ENCODE peak calls at places on chromosome 9, in nine cellular contexts. A, D, I, B, Q, C, N, S and M are unnamed samples.

GRCh38 chr9:109903515-109904138 is 123.6 kb downstream of the PALM2AKAP2 start:
- DNase-seq in A (peak; percentile 86), D (peak; percentile 61), I (no peak), B (peak; percentile 81), Q (peak; percentile 62), C (peak; percentile 83), N (no peak), S (peak; percentile 45), M (peak; percentile 18)

GRCh38 chr9:33660771-33661170 is 134.6 kb upstream of the PRSS3 start:
- DNase-seq in A (no peak), D (no peak), I (no peak), B (no peak), Q (no peak), C (no peak), N (no peak), S (no peak), M (no peak)

GRCh38 chr9:10274156-10274555 is 338.6 kb downstream of the PTPRD start:
- DNase-seq in A (no peak), D (no peak), I (no peak), B (no peak), Q (no peak), C (no peak), N (no peak), S (no peak), M (no peak)

GRCh38 chr9:69168709-69169217 is 5.3 kb upstream of the TJP2 start:
- DNase-seq in A (peak; percentile 84), D (no peak), I (no peak), B (no peak), Q (peak; percentile 65), C (peak; percentile 82), N (no peak), S (no peak), M (peak; percentile 10)

GRCh38 chr9:23820731-23821399 is 5.2 kb downstream of the ELAVL2 start:
- DNase-seq in A (no peak), D (no peak), I (peak; percentile 79), B (no peak), Q (no peak), C (no peak), N (no peak), S (no peak), M (no peak)

GRCh38 chr9:101393135-101393534 is 5.3 kb downstream of the MRPL50 start:
- DNase-seq in A (no peak), D (no peak), I (no peak), B (no peak), Q (no peak), C (no peak), N (no peak), S (no peak), M (no peak)

GRCh38 chr9:37144762-37145161 is 24.4 kb downstream of the ZCCHC7 start:
- DNase-seq in A (no peak), D (no peak), I (no peak), B (no peak), Q (peak; percentile 45), C (peak; percentile 38), N (no peak), S (no peak), M (no peak)

GRCh38 chr9:134491436-134491835 is 150.2 kb upstream of the COL5A1 start:
- DNase-seq in A (no peak), D (no peak), I (no peak), B (no peak), Q (no peak), C (no peak), N (peak; percentile 67), S (no peak), M (no peak)

GRCh38 chr9:15834541-15834940 is 281.7 kb downstream of the CCDC171 start:
- DNase-seq in A (no peak), D (no peak), I (no peak), B (no peak), Q (no peak), C (peak; percentile 29), N (no peak), S (no peak), M (no peak)

GRCh38 chr9:136219276-136219675 is 14.3 kb upstream of the LHX3 start:
- DNase-seq in A (no peak), D (no peak), I (peak; percentile 33), B (no peak), Q (no peak), C (peak; percentile 58), N (no peak), S (no peak), M (no peak)

GRCh38 chr9:15612962-15613361 is 60.1 kb downstream of the CCDC171 start:
- DNase-seq in A (no peak), D (no peak), I (no peak), B (no peak), Q (no peak), C (no peak), N (no peak), S (no peak), M (no peak)

GRCh38 chr9:87109851-87110250 is 162.5 kb upstream of the GAS1 start:
- DNase-seq in A (no peak), D (no peak), I (no peak), B (no peak), Q (no peak), C (peak; percentile 72), N (no peak), S (no peak), M (no peak)

GRCh38 chr9:132239999-132240859 is 78.4 kb downstream of the NTNG2 start:
- DNase-seq in A (peak; percentile 63), D (peak; percentile 48), I (no peak), B (no peak), Q (no peak), C (no peak), N (peak; percentile 72), S (no peak), M (no peak)

GRCh38 chr9:137310190-137311052 is 8.3 kb upstream of the NRARP start:
- DNase-seq in A (peak; percentile 69), D (peak; percentile 51), I (peak; percentile 57), B (no peak), Q (no peak), C (no peak), N (peak; percentile 69), S (no peak), M (no peak)

DNA sequence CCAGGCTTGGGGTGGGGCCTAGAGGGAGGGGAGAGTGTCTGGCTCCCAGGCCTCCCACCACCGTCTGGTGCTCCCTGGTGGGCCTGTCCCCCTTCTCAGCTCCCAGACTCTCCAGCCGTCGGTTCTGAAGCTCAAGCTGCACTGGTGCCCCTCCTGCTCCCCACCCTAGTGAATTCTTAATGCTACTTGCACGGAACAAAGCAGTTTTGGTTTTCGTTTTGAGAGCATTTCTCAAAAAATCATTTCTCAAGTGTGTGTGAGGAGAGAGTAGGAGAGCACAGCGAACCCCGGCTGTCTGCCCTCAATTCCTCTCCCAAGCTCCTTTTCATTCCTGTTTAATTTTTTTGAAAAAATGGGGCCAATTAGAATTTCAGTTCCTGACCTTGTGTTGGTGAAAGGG is 6.7 kb upstream of the IER5L start:
- DNase-seq in A (no peak), D (no peak), I (no peak), B (no peak), Q (no peak), C (no peak), N (no peak), S (no peak), M (no peak)
- H3K4me1 ChIP-seq in A (peaks cover 12% of the 10 kb centered on the region), D (no peaks in the 10 kb centered on the region), I (no peaks in the 10 kb centered on the region), B (peaks cover 9% of the 10 kb centered on the region), Q (peaks cover 23% of the 10 kb centered on the region), C (no peaks in the 10 kb centered on the region), N (no peaks in the 10 kb centered on the region), S (peaks cover 4% of the 10 kb centered on the region), M (no peaks in the 10 kb centered on the region)

DNA sequence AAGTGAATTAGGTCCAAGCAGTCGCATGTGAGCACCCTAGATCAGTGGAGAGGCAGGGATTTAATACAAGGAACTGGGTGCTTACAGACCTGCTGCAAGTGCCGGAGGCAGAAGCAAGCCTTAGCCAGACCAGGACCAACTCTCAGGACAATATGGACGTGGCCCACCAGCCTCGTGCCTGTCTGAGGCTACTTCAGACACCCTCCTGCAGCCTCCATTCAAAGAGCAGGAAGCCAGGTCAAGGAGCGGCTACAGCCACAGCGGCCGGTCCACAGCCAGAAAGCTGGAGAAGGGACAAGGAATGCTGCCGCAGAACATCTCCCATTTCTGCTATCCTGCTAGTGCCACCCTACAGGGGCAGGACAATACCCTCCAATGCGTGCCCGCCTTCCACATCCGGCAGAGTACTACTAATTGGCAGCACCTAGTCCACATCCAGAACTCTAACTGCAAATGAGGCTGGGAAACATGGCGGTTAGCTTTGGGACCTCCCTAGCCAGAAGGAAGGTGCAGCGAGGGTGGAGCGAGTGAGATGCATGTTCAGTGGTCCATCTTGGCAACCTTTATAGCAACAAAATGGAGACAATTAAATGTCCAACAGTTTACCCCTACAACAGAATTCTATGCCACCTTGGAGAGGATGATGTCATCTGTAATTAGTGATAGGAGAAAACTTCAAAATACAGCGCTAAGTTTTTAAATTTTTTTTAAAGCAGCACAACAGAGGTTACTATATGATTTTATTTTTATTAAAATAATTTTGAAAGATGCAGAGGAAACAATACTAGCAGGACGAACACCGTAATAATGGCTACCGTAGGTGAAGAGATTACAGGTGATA is 1.0 kb upstream of the ALDH1B1 start:
- DNase-seq in A (no peak), D (no peak), I (no peak), B (no peak), Q (no peak), C (no peak), N (peak; percentile 61), S (no peak), M (no peak)
- H3K4me3 ChIP-seq in A (no peak overlapping the region), D (peak overlapping the region; percentile 92), I (peak overlapping the region; percentile 85), B (no peak overlapping the region), Q (peak overlapping the region; percentile 83), C (no peak overlapping the region), N (no peak overlapping the region), S (no peak overlapping the region), M (peak overlapping the region; percentile 82)

GRCh38 chr9:94870465-94870792 is 143.9 kb downstream of the AOPEP start:
- DNase-seq in A (no peak), D (no peak), I (no peak), B (no peak), Q (no peak), C (no peak), N (no peak), S (no peak), M (no peak)

GRCh38 chr9:94870793-94871558 is 144.5 kb downstream of the AOPEP start:
- DNase-seq in A (no peak), D (peak; percentile 80), I (no peak), B (no peak), Q (no peak), C (no peak), N (no peak), S (no peak), M (peak; percentile 59)

GRCh38 chr9:94867842-94868312 is 141.4 kb downstream of the AOPEP start:
- DNase-seq in A (no peak), D (no peak), I (no peak), B (no peak), Q (no peak), C (peak; percentile 98), N (no peak), S (peak; percentile 86), M (no peak)

GRCh38 chr9:94868462-94868861 is 142.0 kb downstream of the AOPEP start:
- DNase-seq in A (no peak), D (no peak), I (no peak), B (no peak), Q (no peak), C (peak; percentile 12), N (no peak), S (no peak), M (no peak)

GRCh38 chr9:94869415-94869838 is 142.9 kb downstream of the AOPEP start:
- DNase-seq in A (no peak), D (no peak), I (no peak), B (no peak), Q (no peak), C (peak; percentile 36), N (no peak), S (peak; percentile 42), M (no peak)
- H3K27ac ChIP-seq in A (no peak overlapping the region), D (peak overlapping the region; percentile 93), I (peak overlapping the region; percentile 11), B (peak overlapping the region; percentile 78), Q (no peak overlapping the region), C (no peak overlapping the region), N (peak overlapping the region; percentile 54), S (peak overlapping the region; percentile 15), M (no peak overlapping the region)

GRCh38 chr9:127543221-127543620 is 68.9 kb upstream of the STXBP1 start:
- DNase-seq in A (no peak), D (peak; percentile 72), I (no peak), B (no peak), Q (no peak), C (no peak), N (peak; percentile 61), S (no peak), M (no peak)
- H3K4me1 ChIP-seq in A (no peaks in the 10 kb centered on the region), D (peaks cover 7% of the 10 kb centered on the region), I (peaks cover 87% of the 10 kb centered on the region), B (peaks cover 98% of the 10 kb centered on the region), Q (peaks cover 59% of the 10 kb centered on the region), C (peaks cover 67% of the 10 kb centered on the region), N (no peaks in the 10 kb centered on the region), S (peaks cover 87% of the 10 kb centered on the region), M (no peaks in the 10 kb centered on the region)